ENCODE peak calls at places on chromosomes 5 and 9, in five cellular contexts. One of them, this sample, is unnamed.

GRCh38 chr5:143121135-143121474 is 282.4 kb downstream of the NR3C1 start:
- DNase-seq in GM12891: no peak
- DNase-seq in GM12878: no peak
- DNase-seq in HepG2: no peak
- DNase-seq in K562: no peak
- DNase-seq in this sample: no peak

GRCh38 chr5:124460666-124461065 is 285.8 kb downstream of the ZNF608 start:
- DNase-seq in GM12891: no peak
- DNase-seq in GM12878: no peak
- DNase-seq in HepG2: no peak
- DNase-seq in K562: no peak
- DNase-seq in this sample: no peak

GRCh38 chr9:137611623-137612609 is 6.4 kb downstream of the ARRDC1 start:
- DNase-seq in GM12891: no peak
- DNase-seq in GM12878: no peak
- DNase-seq in HepG2: peak
- DNase-seq in K562: peak
- DNase-seq in this sample: no peak

GRCh38 chr5:81202652-81203051 is 30.5 kb upstream of the CKMT2 start:
- DNase-seq in GM12891: no peak
- DNase-seq in GM12878: no peak
- DNase-seq in HepG2: no peak
- DNase-seq in K562: no peak
- DNase-seq in this sample: no peak

GRCh38 chr5:159208508-159209437 is 580 bp downstream of the RNF145 start:
- DNase-seq in GM12891: peak
- DNase-seq in GM12878: no peak
- DNase-seq in HepG2: peak
- DNase-seq in K562: peak
- DNase-seq in this sample: peak

GRCh38 chr9:129176786-129177442 is 1.1 kb downstream of the IER5L start:
- DNase-seq in GM12891: no peak
- DNase-seq in GM12878: no peak
- DNase-seq in HepG2: no peak
- DNase-seq in K562: no peak
- DNase-seq in this sample: no peak

GRCh38 chr5:53041740-53042139 is 52.6 kb downstream of the ITGA2 start:
- DNase-seq in GM12891: no peak
- DNase-seq in GM12878: no peak
- DNase-seq in HepG2: no peak
- DNase-seq in K562: no peak
- DNase-seq in this sample: no peak

GRCh38 chr5:107570805-107571531 is 99.8 kb downstream of the EFNA5 start:
- DNase-seq in GM12891: peak
- DNase-seq in GM12878: peak
- DNase-seq in HepG2: peak
- DNase-seq in K562: no peak
- DNase-seq in this sample: peak

GRCh38 chr9:33988219-33988890 is 60.3 kb downstream of the UBAP2 start:
- DNase-seq in GM12891: peak
- DNase-seq in GM12878: peak
- DNase-seq in HepG2: no peak
- DNase-seq in K562: no peak
- DNase-seq in this sample: peak

GRCh38 chr9:112112941-112113399 is 62.1 kb downstream of the SUSD1 start:
- DNase-seq in GM12891: no peak
- DNase-seq in GM12878: no peak
- DNase-seq in HepG2: peak
- DNase-seq in K562: no peak
- DNase-seq in this sample: no peak

GRCh38 chr9:18333157-18333556 is 140.8 kb upstream of the ADAMTSL1 start:
- DNase-seq in GM12891: no peak
- DNase-seq in GM12878: no peak
- DNase-seq in HepG2: no peak
- DNase-seq in K562: no peak
- DNase-seq in this sample: no peak

GRCh38 chr5:15791274-15791673 is 291.3 kb downstream of the FBXL7 start:
- DNase-seq in GM12891: no peak
- DNase-seq in GM12878: no peak
- DNase-seq in HepG2: no peak
- DNase-seq in K562: no peak
- DNase-seq in this sample: no peak

GRCh38 chr9:17204611-17205165 is 69.8 kb downstream of the CNTLN start:
- DNase-seq in GM12891: no peak
- DNase-seq in GM12878: no peak
- DNase-seq in HepG2: no peak
- DNase-seq in K562: no peak
- DNase-seq in this sample: no peak

GRCh38 chr5:7412369-7412768 is 16.4 kb downstream of the ADCY2 start:
- DNase-seq in GM12891: no peak
- DNase-seq in GM12878: no peak
- DNase-seq in HepG2: no peak
- DNase-seq in K562: no peak
- DNase-seq in this sample: no peak

DNA sequence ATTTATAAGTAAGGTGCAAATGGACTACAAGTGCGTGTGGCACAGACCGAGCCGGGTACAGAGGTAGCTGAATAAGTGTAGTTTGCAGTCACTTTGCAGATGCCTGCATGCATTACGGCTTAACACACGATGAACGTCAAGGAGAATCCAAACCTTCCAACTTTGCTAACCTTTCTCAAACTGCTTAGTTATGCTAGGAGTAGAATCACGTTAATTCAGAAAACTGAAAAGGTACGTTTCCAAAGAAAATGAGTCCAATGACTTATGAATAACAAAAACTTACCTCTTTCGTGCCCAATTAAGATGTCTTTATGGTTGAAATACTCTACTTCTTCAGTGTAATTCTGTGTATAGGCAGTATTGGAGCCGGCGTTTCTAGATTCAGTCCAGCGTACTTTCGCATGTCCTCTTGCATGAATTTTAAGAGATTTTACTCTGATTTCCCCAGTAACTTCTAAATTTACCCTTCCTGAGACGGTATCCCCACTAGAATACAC is 539 bp downstream of the ARRDC3 start:
- DNase-seq in GM12891: no peak
- DNase-seq in GM12878: peak
- DNase-seq in HepG2: peak
- DNase-seq in K562: no peak
- DNase-seq in this sample: no peak
- TF ChIP-seq POLR2AphosphoS5 in GM12891: no peak
- TF ChIP-seq POLR2AphosphoS5 in GM12878: no peak
- TF ChIP-seq POLR2AphosphoS5 in HepG2: no peak
- TF ChIP-seq POLR2AphosphoS5 in K562: peak
- TF ChIP-seq POLR2AphosphoS5 in this sample: no peak

GRCh38 chr5:106171132-106171531 is 1499.6 kb downstream of the EFNA5 start:
- DNase-seq in GM12891: no peak
- DNase-seq in GM12878: no peak
- DNase-seq in HepG2: no peak
- DNase-seq in K562: no peak
- DNase-seq in this sample: no peak
- TF ChIP-seq POLR2A in GM12891: no peak
- TF ChIP-seq POLR2A in GM12878: no peak
- TF ChIP-seq POLR2A in HepG2: no peak
- TF ChIP-seq POLR2A in K562: no peak
- TF ChIP-seq POLR2A in this sample: no peak

GRCh38 chr5:178426326-178427130 is 163.7 kb downstream of the COL23A1 start:
- DNase-seq in GM12891: no peak
- DNase-seq in GM12878: no peak
- DNase-seq in HepG2: no peak
- DNase-seq in K562: no peak
- DNase-seq in this sample: no peak
- TF ChIP-seq TAF1 in GM12891: no peak
- TF ChIP-seq TAF1 in GM12878: no peak
- TF ChIP-seq TAF1 in HepG2: no peak
- TF ChIP-seq TAF1 in K562: no peak
- TF ChIP-seq TAF1 in this sample: no peak

GRCh38 chr9:2602704-2603116 is 18.9 kb upstream of the VLDLR start:
- DNase-seq in GM12891: no peak
- DNase-seq in GM12878: peak
- DNase-seq in HepG2: no peak
- DNase-seq in K562: no peak
- DNase-seq in this sample: no peak

GRCh38 chr9:2601785-2602378 is 19.7 kb upstream of the VLDLR start:
- DNase-seq in GM12891: no peak
- DNase-seq in GM12878: no peak
- DNase-seq in HepG2: no peak
- DNase-seq in K562: no peak
- DNase-seq in this sample: no peak

GRCh38 chr9:2600307-2600706 is 21.3 kb upstream of the VLDLR start:
- DNase-seq in GM12891: no peak
- DNase-seq in GM12878: no peak
- DNase-seq in HepG2: no peak
- DNase-seq in K562: no peak
- DNase-seq in this sample: no peak

GRCh38 chr9:2605246-2605645 is 16.3 kb upstream of the VLDLR start:
- DNase-seq in GM12891: no peak
- DNase-seq in GM12878: no peak
- DNase-seq in HepG2: no peak
- DNase-seq in K562: no peak
- DNase-seq in this sample: no peak

GRCh38 chr9:2603621-2604020 is 18.0 kb upstream of the VLDLR start:
- DNase-seq in GM12891: no peak
- DNase-seq in GM12878: no peak
- DNase-seq in HepG2: no peak
- DNase-seq in K562: no peak
- DNase-seq in this sample: no peak
- TF ChIP-seq POLR2AphosphoS5 in GM12891: no peak
- TF ChIP-seq POLR2AphosphoS5 in GM12878: no peak
- TF ChIP-seq POLR2AphosphoS5 in HepG2: no peak
- TF ChIP-seq POLR2AphosphoS5 in K562: no peak
- TF ChIP-seq POLR2AphosphoS5 in this sample: no peak

DNA sequence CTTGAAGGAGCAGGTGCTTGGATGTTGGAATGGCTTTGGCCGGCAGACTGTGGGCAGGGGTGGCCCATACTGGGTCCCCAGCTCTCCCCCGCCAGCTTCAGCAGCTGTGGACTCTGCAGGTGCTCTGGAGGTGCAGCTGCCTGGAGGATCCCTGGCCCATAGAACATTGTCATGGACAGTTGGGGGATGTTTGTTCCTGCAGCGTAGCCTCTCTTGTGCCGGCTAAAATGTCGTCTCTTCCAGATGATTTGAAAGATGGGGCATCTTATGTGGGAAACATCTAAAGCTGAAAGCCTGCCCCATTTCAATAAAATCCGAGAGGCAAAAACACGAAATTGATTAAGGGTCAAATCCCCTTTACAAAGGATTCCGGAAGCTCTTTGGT is 13.5 kb upstream of the SLC6A19 start:
- DNase-seq in GM12891: no peak
- DNase-seq in GM12878: no peak
- DNase-seq in HepG2: no peak
- DNase-seq in K562: no peak
- DNase-seq in this sample: no peak
- TF ChIP-seq POLR2A in GM12891: no peak
- TF ChIP-seq POLR2A in GM12878: no peak
- TF ChIP-seq POLR2A in HepG2: no peak
- TF ChIP-seq POLR2A in K562: no peak
- TF ChIP-seq POLR2A in this sample: no peak

DNA sequence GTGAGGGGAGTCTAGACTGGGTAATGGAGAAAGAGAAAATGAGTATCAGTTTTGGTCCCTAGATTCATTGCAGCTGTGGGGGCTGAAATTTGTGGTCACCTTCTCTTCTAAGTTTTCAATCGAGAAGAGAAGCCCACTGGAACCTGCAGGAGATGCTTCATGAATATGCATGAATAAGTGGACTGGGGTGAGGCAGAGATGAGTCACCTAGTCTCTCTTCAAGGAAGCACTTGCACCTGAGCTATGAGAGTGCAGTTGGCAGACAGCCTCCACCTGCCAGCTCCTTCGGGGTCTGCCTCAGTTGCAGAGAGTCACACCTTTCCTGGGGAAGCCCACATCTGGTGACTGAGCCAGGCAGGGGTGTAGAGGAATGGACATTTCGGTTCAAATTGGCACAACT is 69.1 kb downstream of the ZNF366 start:
- DNase-seq in GM12891: no peak
- DNase-seq in GM12878: no peak
- DNase-seq in HepG2: no peak
- DNase-seq in K562: no peak
- DNase-seq in this sample: no peak
- TF ChIP-seq TAF1 in GM12891: no peak
- TF ChIP-seq TAF1 in GM12878: no peak
- TF ChIP-seq TAF1 in HepG2: no peak
- TF ChIP-seq TAF1 in K562: no peak
- TF ChIP-seq TAF1 in this sample: no peak

DNA sequence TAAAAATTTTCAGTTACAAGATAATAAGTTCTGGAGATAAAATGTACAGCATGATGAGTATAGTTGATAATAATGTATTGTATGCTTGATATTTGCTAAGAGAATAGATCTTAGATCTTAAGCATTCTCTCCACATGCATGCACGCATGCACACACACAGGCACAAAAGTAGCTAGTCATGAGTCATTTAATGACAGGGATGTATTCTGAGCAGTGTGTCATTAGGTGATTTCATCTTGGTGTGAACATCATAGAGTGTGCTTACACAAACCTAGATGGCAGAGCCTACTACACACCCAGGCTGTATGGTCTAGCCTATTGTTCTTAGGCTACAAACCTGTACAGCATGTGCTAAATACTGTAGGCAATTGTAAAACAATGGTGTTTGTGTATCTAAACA is 124.2 kb downstream of the PTTG1 start:
- DNase-seq in GM12891: no peak
- DNase-seq in GM12878: no peak
- DNase-seq in HepG2: no peak
- DNase-seq in K562: no peak
- DNase-seq in this sample: no peak
- TF ChIP-seq POLR2AphosphoS5 in GM12891: no peak
- TF ChIP-seq POLR2AphosphoS5 in GM12878: no peak
- TF ChIP-seq POLR2AphosphoS5 in HepG2: no peak
- TF ChIP-seq POLR2AphosphoS5 in K562: no peak
- TF ChIP-seq POLR2AphosphoS5 in this sample: no peak

DNA sequence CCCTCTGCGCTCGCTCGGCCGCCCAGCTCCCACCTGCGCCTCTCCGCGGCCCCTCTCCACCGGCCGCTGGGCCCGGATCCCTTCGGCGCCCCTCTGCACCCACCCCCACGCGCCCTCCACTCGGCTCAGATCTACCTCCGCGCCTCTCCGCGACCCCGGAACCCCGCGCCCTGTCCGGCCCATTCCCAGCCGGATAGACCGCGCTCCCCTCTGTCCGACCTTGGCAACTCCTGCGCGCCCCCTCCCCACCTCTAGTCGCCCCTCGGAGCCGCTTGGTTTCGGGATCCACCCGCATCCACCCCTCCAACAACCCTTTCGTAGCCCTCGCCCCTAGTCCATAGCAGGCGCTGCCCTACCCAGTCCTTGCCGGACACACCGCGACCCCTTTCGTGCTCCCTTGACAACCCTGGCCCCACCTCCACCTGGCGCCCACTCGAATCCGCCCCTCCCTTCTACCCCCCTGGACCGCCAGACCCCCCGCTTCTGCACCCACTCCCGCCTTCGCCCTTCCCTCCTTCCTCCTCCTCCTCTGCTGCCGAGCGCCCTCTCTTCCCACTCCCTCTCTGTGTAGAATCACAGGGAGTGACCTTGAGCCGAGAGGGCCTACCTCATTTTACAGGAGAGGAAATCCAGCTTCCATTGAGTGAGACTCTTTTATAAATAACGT is 496 bp upstream of the AK3 start:
- DNase-seq in GM12891: no peak
- DNase-seq in GM12878: no peak
- DNase-seq in HepG2: peak
- DNase-seq in K562: peak
- DNase-seq in this sample: peak
- TF ChIP-seq POLR2A in GM12891: no peak
- TF ChIP-seq POLR2A in GM12878: no peak
- TF ChIP-seq POLR2A in HepG2: peak
- TF ChIP-seq POLR2A in K562: peak
- TF ChIP-seq POLR2A in this sample: no peak

GRCh38 chr9:109297899-109298298 is 23.0 kb downstream of the EPB41L4B start:
- DNase-seq in GM12891: no peak
- DNase-seq in GM12878: no peak
- DNase-seq in HepG2: no peak
- DNase-seq in K562: no peak
- DNase-seq in this sample: no peak
- TF ChIP-seq TAF1 in GM12891: no peak
- TF ChIP-seq TAF1 in GM12878: no peak
- TF ChIP-seq TAF1 in HepG2: no peak
- TF ChIP-seq TAF1 in K562: no peak
- TF ChIP-seq TAF1 in this sample: no peak

This sample was measured in GM12892.